ENCODE peak calls at places on chromosome 14, in ten cellular contexts. Z is trophoblast cell; Q is stimulated activated effector memory CD8-positive, alpha-beta T cell treated with anti-CD3 and anti-CD28 coated beads, Interleukin-12 subunit alpha, Interleukin-12 subunit beta, amount 100 ng/mL, for 72 hours; Y is T-helper 2 cell; J is type B pancreatic cell; D is stimulated activated CD4-positive, alpha-beta T cell treated with anti-CD3 and anti-CD28 coated beads, Interleukin-4, amount 100 ng/mL, for 48 hours; G is kidney epithelial cell; S is glutamatergic neuron; M is NCI-H446; F is IMR-90. A is an unnamed sample.

GRCh38 chr14:90518941-90519256 is 122.1 kb downstream of the CALM1 start:
- DNase-seq in Z (no peak), G (no peak), Y (no peak), M (no peak), J (no peak), S (no peak), Q (peak; percentile 35), D (peak; percentile 36), F (peak; percentile 11), A (peak; percentile 35)

GRCh38 chr14:93742761-93743160 is 45.5 kb downstream of the PRIMA1 start:
- DNase-seq in Q (no peak), G (no peak), D (no peak), Z (no peak), S (no peak), M (no peak), Y (no peak), F (no peak), J (no peak), A (no peak)

GRCh38 chr14:103074699-103075341 is 9.2 kb upstream of the LBHD2 start:
- DNase-seq in D (no peak), J (no peak), Q (no peak), Z (no peak), M (no peak), G (no peak), S (no peak), F (no peak), Y (no peak), A (no peak)

GRCh38 chr14:95533391-95533821 is 1.4 kb upstream of the GLRX5 start:
- DNase-seq in G (no peak), J (no peak), Z (peak; percentile 30), D (no peak), F (peak; percentile 65), S (no peak), M (peak; percentile 49), Q (no peak), Y (no peak), A (no peak)

GRCh38 chr14:25537846-25538455 is 488.0 kb upstream of the STXBP6 start:
- DNase-seq in M (peak; percentile 42), Y (no peak), D (peak; percentile 2), S (peak; percentile 74), Z (no peak), J (no peak), F (no peak), Q (no peak), G (no peak), A (no peak)

GRCh38 chr14:75636100-75636692 is 24.5 kb downstream of the ERG28 start:
- DNase-seq in S (peak; percentile 60), J (no peak), D (no peak), M (no peak), Q (no peak), Z (no peak), F (peak; percentile 32), G (no peak), Y (no peak), A (no peak)

GRCh38 chr14:28097585-28097984 is 669.0 kb upstream of the FOXG1 start:
- DNase-seq in Q (no peak), D (no peak), S (no peak), Y (no peak), M (no peak), J (no peak), F (no peak), Z (no peak), G (no peak), A (no peak)

GRCh38 chr14:100417466-100417865 is 94.3 kb downstream of the SLC25A47 start:
- DNase-seq in Q (no peak), G (peak; percentile 90), D (no peak), J (no peak), Z (peak; percentile 46), S (peak; percentile 76), M (no peak), F (peak; percentile 97), Y (no peak), A (no peak)

GRCh38 chr14:82385043-82385442 is 851.4 kb upstream of the SEL1L start:
- DNase-seq in J (no peak), Z (no peak), D (no peak), F (no peak), S (no peak), M (no peak), Q (no peak), G (no peak), Y (no peak), A (no peak)

GRCh38 chr14:36450550-36450949 is 69.5 kb downstream of the NKX2-1 start:
- DNase-seq in F (no peak), G (no peak), S (no peak), D (no peak), Y (no peak), J (no peak), Q (no peak), Z (no peak), M (no peak), A (no peak)

GRCh38 chr14:67680121-67680602 is 5.7 kb upstream of the VTI1B start:
- DNase-seq in Z (peak; percentile 63), F (peak; percentile 98), M (no peak), J (no peak), Q (no peak), D (no peak), Y (no peak), G (no peak), S (no peak), A (no peak)

GRCh38 chr14:89000007-89000942 is 175.8 kb downstream of the TTC8 start:
- DNase-seq in Z (peak; percentile 86), F (peak; percentile 98), S (peak; percentile 30), M (peak; percentile 8), Y (no peak), G (peak; percentile 87), D (peak; percentile 22), J (no peak), Q (no peak), A (no peak)

GRCh38 chr14:73462078-73462715 is 3.9 kb upstream of the NUMB start:
- DNase-seq in D (no peak), M (peak; percentile 74), Z (no peak), G (no peak), S (no peak), J (no peak), Y (no peak), F (peak; percentile 43), Q (no peak), A (no peak)

GRCh38 chr14:105844047-105844630 is 317.8 kb downstream of the TMEM121 start:
- DNase-seq in F (no peak), J (no peak), S (no peak), D (no peak), Q (no peak), G (no peak), Y (peak; percentile 7), Z (no peak), M (no peak), A (no peak)

A was measured in effector CD8-positive, alpha-beta T cell.